ENCODE peak calls at places on chromosome 11, in five cellular contexts. E is coronary artery, C is endothelial cell of umbilical vein, O is BJ, D is chondrocyte. J is an unnamed sample.

GRCh38 chr11:120867531-120867930 is 156.4 kb upstream of the TBCEL start:
- DNase-seq in E (no peak), C (no peak), D (no peak), O (no peak), J (no peak)

GRCh38 chr11:130300567-130300966 is 14.2 kb downstream of the ZBTB44 start:
- DNase-seq in E (no peak), D (no peak), C (no peak), O (no peak), J (no peak)

GRCh38 chr11:31645747-31646146 is 136.2 kb downstream of the ELP4 start:
- DNase-seq in C (peak; percentile 84), O (peak; percentile 36), D (no peak), E (no peak), J (no peak)

GRCh38 chr11:43823316-43823715 is 57.3 kb upstream of the ALKBH3 start:
- DNase-seq in C (no peak), O (no peak), E (no peak), D (no peak), J (no peak)

GRCh38 chr11:110467556-110467955 is 37.8 kb downstream of the FDX1 start:
- DNase-seq in D (no peak), E (no peak), C (no peak), O (no peak), J (no peak)

GRCh38 chr11:17585911-17586695 is 39.0 kb downstream of the OTOG start:
- DNase-seq in D (no peak), O (no peak), E (peak; percentile 33), C (no peak), J (no peak)

GRCh38 chr11:30990625-30991348 is 378.8 kb downstream of the DCDC1 start:
- DNase-seq in O (no peak), E (no peak), C (no peak), D (no peak), J (no peak)

GRCh38 chr11:68796779-68797178 is 44.9 kb downstream of the CPT1A start:
- DNase-seq in C (no peak), O (no peak), E (no peak), D (no peak), J (no peak)

GRCh38 chr11:115503886-115504278 is 333 bp downstream of the CADM1 start:
- DNase-seq in D (no peak), O (no peak), C (no peak), E (no peak), J (no peak)

GRCh38 chr11:67285541-67286498 is 3.3 kb upstream of the ANKRD13D start:
- DNase-seq in D (no peak), E (no peak), O (no peak), C (no peak), J (no peak)

GRCh38 chr11:43787823-43788222 is 92.8 kb upstream of the ALKBH3 start:
- DNase-seq in O (no peak), C (no peak), D (no peak), E (no peak), J (no peak)

GRCh38 chr11:110878513-110878912 is 166.3 kb upstream of the ARHGAP20 start:
- DNase-seq in O (no peak), D (no peak), E (no peak), C (peak; percentile 38), J (no peak)

GRCh38 chr11:86800956-86801264 is 568 bp downstream of the PRSS23 start:
- DNase-seq in O (no peak), E (no peak), D (no peak), C (no peak), J (no peak)

GRCh38 chr11:86802146-86802545 is 1.8 kb downstream of the PRSS23 start:
- DNase-seq in E (no peak), D (no peak), C (no peak), O (no peak), J (no peak)

GRCh38 chr11:86798988-86799387 is 1.4 kb upstream of the PRSS23 start:
- DNase-seq in C (peak; percentile 41), E (no peak), D (no peak), O (no peak), J (no peak)

GRCh38 chr11:86800076-86800955 is at the start of gene PRSS23:
- DNase-seq in O (no peak), E (peak; percentile 83), C (peak; percentile 77), D (peak; percentile 93), J (peak; percentile 81)

DNA sequence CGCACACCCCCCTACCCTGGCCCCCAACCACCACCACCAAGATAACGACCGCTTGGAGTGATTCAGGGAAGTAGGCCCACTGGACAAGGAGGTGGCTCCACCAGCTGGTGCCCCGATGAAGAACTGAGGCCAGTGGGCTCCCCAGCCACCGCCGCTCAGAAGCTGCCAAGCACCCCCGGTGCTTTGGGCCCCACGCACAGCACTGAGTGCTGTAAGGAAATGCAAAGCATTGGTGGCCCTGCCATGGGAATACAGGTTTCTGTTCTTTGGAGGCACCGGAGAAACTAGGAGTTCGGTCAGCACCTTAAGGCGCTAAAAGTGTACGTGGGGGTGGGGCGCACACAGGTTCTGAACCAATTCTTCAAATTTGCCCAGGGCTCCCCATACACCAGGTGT is 664 bp upstream of the PRSS23 start:
- DNase-seq in O (no peak), C (peak; percentile 20), D (no peak), E (no peak), J (no peak)
- TF ChIP-seq CTCF in O (no peak), C (no peak), D (peak; percentile 66), E (no peak), J (no peak)

GRCh38 chr11:57001674-57002401 is 13.1 kb downstream of the OR5AK2 start:
- DNase-seq in D (no peak), E (no peak), C (peak; percentile 2), O (no peak), J (no peak)
- TF ChIP-seq CTCF in D (peak; percentile 75), E (no peak), C (peak; percentile 45), O (peak; percentile 48), J (peak; percentile 68)

DNA sequence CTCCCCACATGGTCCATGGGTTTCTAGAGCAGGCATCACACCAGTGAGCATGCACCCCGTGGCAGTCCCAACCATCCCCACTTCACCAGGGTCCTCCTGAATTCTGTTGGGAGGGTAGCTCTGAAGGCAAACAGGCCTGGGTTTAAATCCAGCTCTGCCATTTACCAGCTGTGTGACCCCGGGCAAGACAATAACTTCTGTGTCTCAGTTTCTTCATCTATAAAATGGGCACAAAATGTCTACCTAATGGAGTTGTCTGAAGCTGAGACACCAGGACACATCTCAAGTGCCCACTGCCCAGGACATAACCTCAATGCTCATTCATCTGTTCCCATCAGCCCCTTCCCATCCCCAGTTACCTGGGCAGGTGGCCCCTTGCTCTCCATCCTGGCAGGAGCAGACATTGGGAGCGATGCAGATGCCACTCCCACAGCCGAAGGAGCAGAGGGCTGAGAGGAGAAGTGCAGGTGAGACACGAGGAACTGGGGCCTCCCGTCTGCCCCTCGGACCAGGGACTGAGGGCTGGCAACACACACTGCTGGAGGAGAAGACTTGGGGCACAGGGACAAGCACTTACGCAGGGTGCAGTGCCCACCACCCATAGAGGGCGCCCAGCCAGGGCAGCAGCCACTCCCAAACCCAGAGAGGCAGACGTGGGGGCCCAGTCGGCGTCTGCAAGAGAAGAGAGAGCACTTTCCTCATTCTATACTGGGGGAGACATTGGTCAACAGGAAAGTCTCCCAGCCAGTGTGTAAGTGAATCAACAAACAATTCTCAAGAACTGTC is 4.0 kb downstream of the VWCE start:
- DNase-seq in O (no peak), E (no peak), C (no peak), D (no peak), J (no peak)
- TF ChIP-seq CTCF in O (no peak), E (no peak), C (no peak), D (peak; percentile 19), J (no peak)

DNA sequence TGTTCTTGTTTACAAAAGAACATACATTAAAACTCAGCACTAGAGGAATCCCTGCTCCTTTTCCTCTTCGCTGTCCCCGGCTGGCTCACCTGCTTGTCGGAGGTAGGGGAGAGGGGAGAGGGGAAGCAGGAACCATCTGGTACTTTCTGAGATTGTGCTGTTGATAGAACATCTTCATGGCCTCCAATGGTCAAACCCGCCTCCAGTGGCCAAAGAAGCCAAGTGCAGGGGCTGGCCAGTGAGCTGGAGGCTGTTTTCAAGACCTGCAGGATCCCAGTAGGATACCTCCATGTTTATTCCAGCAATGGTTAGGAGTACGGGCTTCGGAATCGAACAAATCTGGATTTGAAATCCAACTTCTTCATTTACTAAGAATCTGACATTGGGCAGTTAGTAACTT is 92.6 kb downstream of the PKNOX2 start:
- DNase-seq in E (no peak), D (no peak), C (peak; percentile 9), O (no peak), J (no peak)
- TF ChIP-seq CTCF in E (no peak), D (peak; percentile 22), C (no peak), O (peak; percentile 40), J (peak; percentile 64)

DNA sequence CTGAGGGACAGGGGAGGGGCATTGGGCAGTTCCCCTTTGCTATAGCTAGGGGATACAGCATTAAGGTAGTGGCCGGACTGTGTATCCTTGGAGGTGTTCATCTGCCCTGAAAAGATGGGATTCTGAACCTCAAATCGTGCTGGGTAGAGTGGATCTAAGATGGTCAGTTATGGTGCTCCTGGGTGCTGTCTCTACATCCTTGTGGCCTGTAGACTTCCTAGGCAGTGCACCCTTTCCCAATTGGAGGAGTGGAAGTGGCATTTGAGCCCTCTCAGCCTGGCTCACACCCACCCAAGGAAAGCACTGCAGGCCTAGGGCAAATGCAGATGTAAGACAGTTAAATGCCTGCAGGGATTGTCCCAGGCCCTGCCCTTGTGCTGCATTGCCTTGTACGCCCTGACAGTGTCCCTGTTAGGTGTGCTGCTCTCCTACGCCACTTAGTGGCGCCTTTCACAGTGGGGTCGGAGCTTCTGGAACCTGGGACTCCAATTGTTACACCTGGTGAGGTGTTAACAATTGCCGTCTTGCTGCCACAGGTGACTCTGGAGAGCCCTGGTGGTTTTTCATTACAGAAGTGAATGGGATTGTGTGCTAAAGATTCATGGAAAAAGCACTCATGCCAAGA is 35.0 kb downstream of the PPFIBP2 start:
- DNase-seq in E (no peak), O (no peak), C (no peak), D (no peak), J (no peak)
- TF ChIP-seq CTCF in E (no peak), O (no peak), C (peak; percentile 11), D (no peak), J (peak; percentile 33)

GRCh38 chr11:63212742-63213141 is 30.7 kb downstream of the SLC22A25 start:
- DNase-seq in D (no peak), O (no peak), C (peak; percentile 14), E (no peak), J (no peak)
- TF ChIP-seq CTCF in D (peak; percentile 77), O (peak; percentile 50), C (peak; percentile 36), E (peak; percentile 13), J (peak; percentile 77)

J was measured in type B pancreatic cell.